ENCODE peak calls at places on chromosome 15, in seven cellular contexts. H is NCI-H1436, X is SJSA1, Y is NCI-H1092 treated with DMSO at 0.1 percent for 48 hours, V is NAMALWA, S is HFF-Myc, Z is glutamatergic neuron. P is an unnamed sample.

GRCh38 chr15:29815000-29815704 is 7.1 kb downstream of the TJP1 start:
- DNase-seq in H (no peak), X (no peak), Y (no peak), V (no peak), S (no peak), Z (no peak), P (no peak)

GRCh38 chr15:49889525-49889924 is 229.5 kb downstream of the ATP8B4 start:
- DNase-seq in H (no peak), X (no peak), Y (no peak), V (no peak), S (no peak), Z (no peak), P (no peak)

GRCh38 chr15:70508561-70509281 is 254.6 kb downstream of the UACA start:
- DNase-seq in H (no peak), X (peak; percentile 81), Y (no peak), V (no peak), S (peak; percentile 76), Z (no peak), P (no peak)

GRCh38 chr15:63291507-63291906 is 14.1 kb downstream of the APH1B start:
- DNase-seq in H (no peak), X (no peak), Y (no peak), V (no peak), S (no peak), Z (no peak), P (no peak)

GRCh38 chr15:66943456-66944095 is 121.8 kb upstream of the SMAD3 start:
- DNase-seq in H (peak; percentile 80), X (no peak), Y (peak; percentile 73), V (peak; percentile 73), S (no peak), Z (no peak), P (peak; percentile 84)

GRCh38 chr15:40306908-40307307 is 827 bp downstream of the PLCB2 start:
- DNase-seq in H (no peak), X (no peak), Y (no peak), V (no peak), S (no peak), Z (no peak), P (no peak)

GRCh38 chr15:39934415-39935044 is 615 bp downstream of the EIF2AK4 start:
- DNase-seq in H (no peak), X (no peak), Y (no peak), V (peak; percentile 41), S (no peak), Z (no peak), P (no peak)

GRCh38 chr15:72859023-72859756 is 75.6 kb upstream of the ADPGK start:
- DNase-seq in H (no peak), X (peak; percentile 23), Y (no peak), V (no peak), S (no peak), Z (no peak), P (no peak)

GRCh38 chr15:33243869-33244268 is 49.4 kb upstream of the FMN1 start:
- DNase-seq in H (no peak), X (peak; percentile 63), Y (no peak), V (no peak), S (no peak), Z (no peak), P (no peak)

P was measured in NCI-H524 treated with DMSO at 0.1 percent for 48 hours.